ENCODE peak calls at places on chromosomes 2 and 18, in five cellular contexts. One of them, this sample, is unnamed.

GRCh38 chr18:12074734-12075133 is 18.9 kb upstream of the ANKRD62 start:
- DNase-seq in B cell: no peak
- DNase-seq in fibroblast of the aortic adventitia: peak
- DNase-seq in MCF 10A: peak
- DNase-seq in lung: no peak
- DNase-seq in this sample: no peak

GRCh38 chr2:180992994-180993393 is 12.6 kb downstream of the UBE2E3 start:
- DNase-seq in fibroblast of the aortic adventitia: no peak
- DNase-seq in B cell: no peak
- DNase-seq in lung: no peak
- DNase-seq in MCF 10A: no peak
- DNase-seq in this sample: no peak

GRCh38 chr2:136068828-136069227 is 49.1 kb downstream of the CXCR4 start:
- DNase-seq in B cell: no peak
- DNase-seq in MCF 10A: no peak
- DNase-seq in fibroblast of the aortic adventitia: no peak
- DNase-seq in lung: no peak
- DNase-seq in this sample: no peak

GRCh38 chr18:56645415-56646016 is 5.6 kb upstream of the WDR7 start:
- DNase-seq in MCF 10A: peak
- DNase-seq in lung: no peak
- DNase-seq in fibroblast of the aortic adventitia: peak
- DNase-seq in B cell: no peak
- DNase-seq in this sample: no peak

GRCh38 chr2:11028407-11028916 is 116.7 kb downstream of the KCNF1 start:
- DNase-seq in lung: no peak
- DNase-seq in MCF 10A: no peak
- DNase-seq in B cell: no peak
- DNase-seq in fibroblast of the aortic adventitia: no peak
- DNase-seq in this sample: no peak

GRCh38 chr2:206968139-206969086 is 29.1 kb downstream of the CPO start:
- DNase-seq in fibroblast of the aortic adventitia: peak
- DNase-seq in lung: no peak
- DNase-seq in MCF 10A: peak
- DNase-seq in B cell: no peak
- DNase-seq in this sample: no peak

GRCh38 chr2:103138123-103138886 is 376.5 kb downstream of the TMEM182 start:
- DNase-seq in B cell: no peak
- DNase-seq in fibroblast of the aortic adventitia: no peak
- DNase-seq in MCF 10A: no peak
- DNase-seq in lung: no peak
- DNase-seq in this sample: peak

GRCh38 chr2:53740170-53740569 is 27.4 kb upstream of the CHAC2 start:
- DNase-seq in lung: no peak
- DNase-seq in B cell: no peak
- DNase-seq in fibroblast of the aortic adventitia: peak
- DNase-seq in MCF 10A: peak
- DNase-seq in this sample: no peak

GRCh38 chr18:51196811-51197660 is 445 bp downstream of the MEX3C start:
- DNase-seq in B cell: no peak
- DNase-seq in MCF 10A: peak
- DNase-seq in fibroblast of the aortic adventitia: peak
- DNase-seq in lung: peak
- DNase-seq in this sample: peak

GRCh38 chr2:213246665-213247281 is 37.5 kb upstream of the SPAG16 start:
- DNase-seq in fibroblast of the aortic adventitia: peak
- DNase-seq in B cell: peak
- DNase-seq in MCF 10A: peak
- DNase-seq in lung: no peak
- DNase-seq in this sample: no peak

GRCh38 chr2:199972088-199972626 is 16.8 kb downstream of the MAIP1 start:
- DNase-seq in MCF 10A: no peak
- DNase-seq in B cell: no peak
- DNase-seq in lung: no peak
- DNase-seq in fibroblast of the aortic adventitia: no peak
- DNase-seq in this sample: no peak

GRCh38 chr2:45168731-45169338 is 159.6 kb upstream of the SIX2 start:
- DNase-seq in MCF 10A: peak
- DNase-seq in fibroblast of the aortic adventitia: no peak
- DNase-seq in lung: no peak
- DNase-seq in B cell: no peak
- DNase-seq in this sample: peak

GRCh38 chr18:12345491-12346239 is 31.4 kb downstream of the AFG3L2 start:
- DNase-seq in fibroblast of the aortic adventitia: no peak
- DNase-seq in B cell: no peak
- DNase-seq in lung: no peak
- DNase-seq in MCF 10A: no peak
- DNase-seq in this sample: no peak

GRCh38 chr2:199716807-199717586 is 134.0 kb downstream of the FTCDNL1 start:
- DNase-seq in fibroblast of the aortic adventitia: no peak
- DNase-seq in MCF 10A: peak
- DNase-seq in lung: no peak
- DNase-seq in B cell: no peak
- DNase-seq in this sample: no peak

GRCh38 chr2:106523980-106524665 is 37.0 kb downstream of the CD8B2 start:
- DNase-seq in lung: peak
- DNase-seq in fibroblast of the aortic adventitia: no peak
- DNase-seq in B cell: no peak
- DNase-seq in MCF 10A: no peak
- DNase-seq in this sample: no peak

DNA sequence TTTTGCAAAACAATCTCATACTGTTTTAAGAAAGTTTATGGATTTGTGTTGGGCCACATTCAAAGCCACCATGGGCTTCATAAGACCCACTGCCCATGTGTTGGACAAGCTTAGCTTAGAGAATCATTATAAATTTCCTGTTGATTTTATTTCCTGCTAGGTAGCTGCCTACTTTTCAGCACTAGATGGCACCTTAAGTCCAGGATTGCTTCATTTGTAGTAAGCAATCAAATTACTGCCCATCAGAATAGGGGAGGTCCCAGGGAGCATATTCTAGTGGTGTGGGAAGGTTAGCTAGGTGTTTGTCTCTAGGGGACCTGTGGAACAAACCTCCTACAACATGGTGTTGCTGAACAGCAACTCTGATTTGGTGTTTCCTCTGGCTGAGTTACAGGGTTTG is 11.0 kb upstream of the DCDC2C start:
- DNase-seq in B cell: no peak
- DNase-seq in MCF 10A: peak
- DNase-seq in fibroblast of the aortic adventitia: no peak
- DNase-seq in lung: no peak
- DNase-seq in this sample: no peak
- TF ChIP-seq CTCF in B cell: no peak
- TF ChIP-seq CTCF in MCF 10A: peak
- TF ChIP-seq CTCF in fibroblast of the aortic adventitia: no peak
- TF ChIP-seq CTCF in lung: no peak
- TF ChIP-seq CTCF in this sample: peak

GRCh38 chr2:175621847-175622246 is 380.2 kb downstream of the LNPK start:
- DNase-seq in B cell: no peak
- DNase-seq in fibroblast of the aortic adventitia: no peak
- DNase-seq in lung: no peak
- DNase-seq in MCF 10A: peak
- DNase-seq in this sample: no peak
- TF ChIP-seq CTCF in B cell: no peak
- TF ChIP-seq CTCF in fibroblast of the aortic adventitia: no peak
- TF ChIP-seq CTCF in lung: no peak
- TF ChIP-seq CTCF in MCF 10A: no peak
- TF ChIP-seq CTCF in this sample: peak

GRCh38 chr2:71790261-71791038 is 337.1 kb downstream of the DYSF start:
- DNase-seq in fibroblast of the aortic adventitia: no peak
- DNase-seq in B cell: no peak
- DNase-seq in MCF 10A: no peak
- DNase-seq in lung: no peak
- DNase-seq in this sample: no peak

GRCh38 chr2:71788601-71789240 is 335.4 kb downstream of the DYSF start:
- DNase-seq in MCF 10A: no peak
- DNase-seq in B cell: no peak
- DNase-seq in lung: no peak
- DNase-seq in fibroblast of the aortic adventitia: no peak
- DNase-seq in this sample: no peak

GRCh38 chr2:71791051-71791450 is 337.7 kb downstream of the DYSF start:
- DNase-seq in lung: no peak
- DNase-seq in fibroblast of the aortic adventitia: no peak
- DNase-seq in B cell: no peak
- DNase-seq in MCF 10A: no peak
- DNase-seq in this sample: no peak

GRCh38 chr2:71788186-71788525 is 334.8 kb downstream of the DYSF start:
- DNase-seq in MCF 10A: no peak
- DNase-seq in B cell: no peak
- DNase-seq in fibroblast of the aortic adventitia: no peak
- DNase-seq in lung: no peak
- DNase-seq in this sample: no peak

GRCh38 chr2:71789556-71790219 is 336.3 kb downstream of the DYSF start:
- DNase-seq in lung: no peak
- DNase-seq in MCF 10A: peak
- DNase-seq in fibroblast of the aortic adventitia: peak
- DNase-seq in B cell: no peak
- DNase-seq in this sample: no peak
- TF ChIP-seq CTCF in lung: no peak
- TF ChIP-seq CTCF in MCF 10A: no peak
- TF ChIP-seq CTCF in fibroblast of the aortic adventitia: peak
- TF ChIP-seq CTCF in B cell: no peak
- TF ChIP-seq CTCF in this sample: no peak

GRCh38 chr2:144468823-144469595 is 50.9 kb downstream of the ZEB2 start:
- DNase-seq in fibroblast of the aortic adventitia: no peak
- DNase-seq in B cell: no peak
- DNase-seq in MCF 10A: no peak
- DNase-seq in lung: no peak
- DNase-seq in this sample: no peak

GRCh38 chr2:144471316-144472045 is 48.4 kb downstream of the ZEB2 start:
- DNase-seq in B cell: no peak
- DNase-seq in lung: no peak
- DNase-seq in MCF 10A: no peak
- DNase-seq in fibroblast of the aortic adventitia: no peak
- DNase-seq in this sample: peak

GRCh38 chr2:144470819-144471218 is 49.1 kb downstream of the ZEB2 start:
- DNase-seq in lung: no peak
- DNase-seq in MCF 10A: no peak
- DNase-seq in fibroblast of the aortic adventitia: no peak
- DNase-seq in B cell: no peak
- DNase-seq in this sample: no peak

GRCh38 chr2:144470334-144470733 is 49.6 kb downstream of the ZEB2 start:
- DNase-seq in MCF 10A: no peak
- DNase-seq in B cell: no peak
- DNase-seq in fibroblast of the aortic adventitia: no peak
- DNase-seq in lung: no peak
- DNase-seq in this sample: no peak

DNA sequence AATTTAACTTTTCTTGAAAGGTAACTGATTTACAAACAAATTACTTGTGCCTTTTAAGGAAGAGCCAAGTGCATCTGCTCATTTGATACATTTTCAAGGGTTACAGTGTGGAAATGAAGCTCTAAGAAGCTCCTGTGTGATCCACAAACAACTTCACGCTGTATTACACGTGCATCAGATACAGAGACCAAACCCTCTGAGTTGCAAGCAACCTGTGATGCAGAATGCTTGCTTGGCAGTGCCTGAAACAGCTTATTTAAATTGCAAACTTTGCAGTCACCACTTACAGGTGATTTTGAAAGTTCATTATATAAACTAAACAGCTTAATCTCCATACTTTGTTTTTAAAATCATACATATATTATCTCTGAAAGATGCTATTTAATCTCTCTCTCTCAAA is 50.1 kb downstream of the ZEB2 start:
- DNase-seq in MCF 10A: no peak
- DNase-seq in lung: no peak
- DNase-seq in fibroblast of the aortic adventitia: no peak
- DNase-seq in B cell: no peak
- DNase-seq in this sample: no peak
- TF ChIP-seq CTCF in MCF 10A: no peak
- TF ChIP-seq CTCF in lung: no peak
- TF ChIP-seq CTCF in fibroblast of the aortic adventitia: no peak
- TF ChIP-seq CTCF in B cell: no peak
- TF ChIP-seq CTCF in this sample: no peak

DNA sequence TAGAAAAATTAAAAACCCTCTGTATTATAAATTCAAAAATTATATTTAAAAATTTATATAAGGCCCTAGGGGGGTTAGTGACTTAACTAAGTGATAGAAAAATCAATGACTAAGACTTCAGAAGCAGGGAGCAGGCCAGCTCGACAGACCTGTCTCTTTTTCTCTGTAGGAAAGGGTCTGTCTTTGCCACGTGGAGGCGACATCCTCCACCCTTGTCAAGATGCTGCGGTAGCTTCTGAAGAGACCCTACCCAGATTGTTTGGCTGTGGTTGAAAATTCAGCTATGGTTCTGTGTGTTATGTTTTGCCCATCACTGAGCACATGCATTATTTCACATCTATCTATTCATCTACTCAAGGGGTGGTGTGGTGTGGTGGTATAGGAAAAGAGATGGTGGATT is 8.2 kb upstream of the SLC4A3 start:
- DNase-seq in fibroblast of the aortic adventitia: no peak
- DNase-seq in lung: no peak
- DNase-seq in B cell: no peak
- DNase-seq in MCF 10A: no peak
- DNase-seq in this sample: no peak
- TF ChIP-seq CTCF in fibroblast of the aortic adventitia: no peak
- TF ChIP-seq CTCF in lung: no peak
- TF ChIP-seq CTCF in B cell: no peak
- TF ChIP-seq CTCF in MCF 10A: no peak
- TF ChIP-seq CTCF in this sample: no peak

GRCh38 chr2:120535081-120535480 is 189.1 kb downstream of the INHBB start:
- DNase-seq in fibroblast of the aortic adventitia: no peak
- DNase-seq in lung: no peak
- DNase-seq in MCF 10A: no peak
- DNase-seq in B cell: no peak
- DNase-seq in this sample: no peak
- TF ChIP-seq CTCF in fibroblast of the aortic adventitia: no peak
- TF ChIP-seq CTCF in lung: no peak
- TF ChIP-seq CTCF in MCF 10A: no peak
- TF ChIP-seq CTCF in B cell: no peak
- TF ChIP-seq CTCF in this sample: no peak